ENCODE peak calls at places on chromosomes 4 and X, in eight cellular contexts. One of them, this sample, is unnamed.

GRCh38 chr4:154822775-154823174 is 41.7 kb downstream of the RBM46 start:
- DNase-seq in heart right ventricle: no peak
- DNase-seq in progenitor cell of endocrine pancreas: no peak
- DNase-seq in GM10248: no peak
- DNase-seq in cardiac muscle cell: peak; percentile 59
- DNase-seq in osteocyte: no peak
- DNase-seq in upper lobe of left lung: no peak
- DNase-seq in colonic mucosa: no peak
- DNase-seq in this sample: no peak

GRCh38 chr4:21697583-21697982 is 251.0 kb downstream of the KCNIP4 start:
- DNase-seq in progenitor cell of endocrine pancreas: peak; percentile 11
- DNase-seq in cardiac muscle cell: peak; percentile 11
- DNase-seq in osteocyte: no peak
- DNase-seq in heart right ventricle: no peak
- DNase-seq in upper lobe of left lung: no peak
- DNase-seq in GM10248: no peak
- DNase-seq in colonic mucosa: no peak
- DNase-seq in this sample: no peak

GRCh38 chr4:86557526-86557925 is 36.6 kb upstream of the PTPN13 start:
- DNase-seq in upper lobe of left lung: no peak
- DNase-seq in cardiac muscle cell: no peak
- DNase-seq in colonic mucosa: no peak
- DNase-seq in GM10248: peak; percentile 18
- DNase-seq in osteocyte: no peak
- DNase-seq in progenitor cell of endocrine pancreas: no peak
- DNase-seq in heart right ventricle: no peak
- DNase-seq in this sample: no peak

GRCh38 chrX:145881175-145881867 is 63.7 kb downstream of the SLITRK2 start:
- DNase-seq in osteocyte: no peak
- DNase-seq in cardiac muscle cell: no peak
- DNase-seq in progenitor cell of endocrine pancreas: no peak
- DNase-seq in upper lobe of left lung: no peak
- DNase-seq in heart right ventricle: no peak
- DNase-seq in colonic mucosa: no peak
- DNase-seq in GM10248: no peak
- DNase-seq in this sample: no peak

GRCh38 chr4:111923786-111924185 is 221.5 kb upstream of the FAM241A start:
- DNase-seq in progenitor cell of endocrine pancreas: no peak
- DNase-seq in osteocyte: no peak
- DNase-seq in colonic mucosa: no peak
- DNase-seq in upper lobe of left lung: no peak
- DNase-seq in heart right ventricle: no peak
- DNase-seq in GM10248: no peak
- DNase-seq in cardiac muscle cell: no peak
- DNase-seq in this sample: no peak

GRCh38 chr4:169940460-169940859 is 85.7 kb downstream of the MFAP3L start:
- DNase-seq in progenitor cell of endocrine pancreas: no peak
- DNase-seq in GM10248: no peak
- DNase-seq in osteocyte: no peak
- DNase-seq in heart right ventricle: no peak
- DNase-seq in upper lobe of left lung: peak; percentile 23
- DNase-seq in colonic mucosa: no peak
- DNase-seq in cardiac muscle cell: no peak
- DNase-seq in this sample: no peak

GRCh38 chr4:141913928-141914327 is 277.5 kb downstream of the IL15 start:
- DNase-seq in osteocyte: no peak
- DNase-seq in colonic mucosa: no peak
- DNase-seq in upper lobe of left lung: no peak
- DNase-seq in cardiac muscle cell: peak; percentile 23
- DNase-seq in progenitor cell of endocrine pancreas: no peak
- DNase-seq in heart right ventricle: no peak
- DNase-seq in GM10248: no peak
- DNase-seq in this sample: no peak

GRCh38 chr4:86220137-86220536 is 139.7 kb downstream of the MAPK10 start:
- DNase-seq in upper lobe of left lung: no peak
- DNase-seq in colonic mucosa: no peak
- DNase-seq in GM10248: no peak
- DNase-seq in cardiac muscle cell: peak; percentile 68
- DNase-seq in heart right ventricle: no peak
- DNase-seq in progenitor cell of endocrine pancreas: no peak
- DNase-seq in osteocyte: no peak
- DNase-seq in this sample: no peak

GRCh38 chr4:60683953-60684352 is 516.2 kb upstream of the ADGRL3 start:
- DNase-seq in upper lobe of left lung: no peak
- DNase-seq in colonic mucosa: no peak
- DNase-seq in heart right ventricle: no peak
- DNase-seq in progenitor cell of endocrine pancreas: no peak
- DNase-seq in cardiac muscle cell: peak; percentile 51
- DNase-seq in osteocyte: no peak
- DNase-seq in GM10248: no peak
- DNase-seq in this sample: no peak

GRCh38 chr4:135770505-135770904 is 1568.9 kb upstream of the PABPC4L start:
- DNase-seq in cardiac muscle cell: no peak
- DNase-seq in osteocyte: no peak
- DNase-seq in progenitor cell of endocrine pancreas: no peak
- DNase-seq in heart right ventricle: no peak
- DNase-seq in upper lobe of left lung: no peak
- DNase-seq in colonic mucosa: no peak
- DNase-seq in GM10248: no peak
- DNase-seq in this sample: no peak

GRCh38 chr4:26326791-26327190 is 6.0 kb downstream of the RBPJ start:
- DNase-seq in cardiac muscle cell: peak; percentile 78
- DNase-seq in colonic mucosa: no peak
- DNase-seq in osteocyte: no peak
- DNase-seq in upper lobe of left lung: no peak
- DNase-seq in heart right ventricle: no peak
- DNase-seq in progenitor cell of endocrine pancreas: no peak
- DNase-seq in GM10248: no peak
- DNase-seq in this sample: no peak

GRCh38 chr4:2755821-2756690 is at the start of gene TNIP2:
- DNase-seq in heart right ventricle: peak; percentile 89
- DNase-seq in GM10248: peak; percentile 98
- DNase-seq in colonic mucosa: peak; percentile 92
- DNase-seq in progenitor cell of endocrine pancreas: peak; percentile 62
- DNase-seq in upper lobe of left lung: peak; percentile 96
- DNase-seq in cardiac muscle cell: peak; percentile 91
- DNase-seq in osteocyte: peak; percentile 93
- DNase-seq in this sample: peak; percentile 81

GRCh38 chr4:62618042-62618441 is 1417.9 kb downstream of the ADGRL3 start:
- DNase-seq in heart right ventricle: no peak
- DNase-seq in progenitor cell of endocrine pancreas: no peak
- DNase-seq in cardiac muscle cell: no peak
- DNase-seq in upper lobe of left lung: no peak
- DNase-seq in colonic mucosa: no peak
- DNase-seq in GM10248: no peak
- DNase-seq in osteocyte: no peak
- DNase-seq in this sample: no peak

GRCh38 chrX:137194164-137194563 is 160.4 kb upstream of the GPR101 start:
- DNase-seq in heart right ventricle: peak; percentile 4
- DNase-seq in upper lobe of left lung: no peak
- DNase-seq in colonic mucosa: peak; percentile 17
- DNase-seq in GM10248: peak; percentile 6
- DNase-seq in progenitor cell of endocrine pancreas: peak; percentile 15
- DNase-seq in cardiac muscle cell: peak; percentile 6
- DNase-seq in osteocyte: no peak
- DNase-seq in this sample: no peak

GRCh38 chr4:153518001-153518400 is 51.8 kb downstream of the TMEM131L start:
- DNase-seq in GM10248: no peak
- DNase-seq in heart right ventricle: peak; percentile 47
- DNase-seq in colonic mucosa: peak; percentile 34
- DNase-seq in upper lobe of left lung: no peak
- DNase-seq in progenitor cell of endocrine pancreas: no peak
- DNase-seq in cardiac muscle cell: no peak
- DNase-seq in osteocyte: no peak
- DNase-seq in this sample: no peak

GRCh38 chr4:76305971-76306881 is at the start of gene STBD1:
- DNase-seq in GM10248: peak; percentile 23
- DNase-seq in heart right ventricle: peak; percentile 74
- DNase-seq in progenitor cell of endocrine pancreas: peak; percentile 60
- DNase-seq in osteocyte: peak; percentile 89
- DNase-seq in upper lobe of left lung: peak; percentile 94
- DNase-seq in cardiac muscle cell: peak; percentile 65
- DNase-seq in colonic mucosa: peak; percentile 92
- DNase-seq in this sample: peak; percentile 19

GRCh38 chr4:122810669-122811068 is 16.0 kb upstream of the FGF2 start:
- DNase-seq in heart right ventricle: no peak
- DNase-seq in upper lobe of left lung: no peak
- DNase-seq in GM10248: no peak
- DNase-seq in colonic mucosa: no peak
- DNase-seq in cardiac muscle cell: no peak
- DNase-seq in osteocyte: no peak
- DNase-seq in progenitor cell of endocrine pancreas: no peak
- DNase-seq in this sample: no peak

GRCh38 chr4:16289872-16290554 is 63.7 kb upstream of the TAPT1 start:
- DNase-seq in osteocyte: no peak
- DNase-seq in GM10248: peak; percentile 31
- DNase-seq in colonic mucosa: no peak
- DNase-seq in progenitor cell of endocrine pancreas: no peak
- DNase-seq in heart right ventricle: peak; percentile 14
- DNase-seq in cardiac muscle cell: peak; percentile 64
- DNase-seq in upper lobe of left lung: no peak
- DNase-seq in this sample: no peak

GRCh38 chr4:153297116-153297515 is 47.4 kb upstream of the MND1 start:
- DNase-seq in progenitor cell of endocrine pancreas: no peak
- DNase-seq in GM10248: no peak
- DNase-seq in cardiac muscle cell: no peak
- DNase-seq in colonic mucosa: no peak
- DNase-seq in upper lobe of left lung: peak; percentile 16
- DNase-seq in osteocyte: no peak
- DNase-seq in heart right ventricle: no peak
- DNase-seq in this sample: no peak

GRCh38 chr4:25775166-25775565 is 87.6 kb downstream of the SEL1L3 start:
- DNase-seq in heart right ventricle: no peak
- DNase-seq in colonic mucosa: no peak
- DNase-seq in upper lobe of left lung: no peak
- DNase-seq in progenitor cell of endocrine pancreas: no peak
- DNase-seq in osteocyte: no peak
- DNase-seq in cardiac muscle cell: no peak
- DNase-seq in GM10248: no peak
- DNase-seq in this sample: no peak

GRCh38 chr4:4446434-4446833 is 59.5 kb downstream of the NSG1 start:
- DNase-seq in GM10248: no peak
- DNase-seq in upper lobe of left lung: no peak
- DNase-seq in colonic mucosa: no peak
- DNase-seq in osteocyte: no peak
- DNase-seq in cardiac muscle cell: no peak
- DNase-seq in progenitor cell of endocrine pancreas: no peak
- DNase-seq in heart right ventricle: no peak
- DNase-seq in this sample: no peak

DNA sequence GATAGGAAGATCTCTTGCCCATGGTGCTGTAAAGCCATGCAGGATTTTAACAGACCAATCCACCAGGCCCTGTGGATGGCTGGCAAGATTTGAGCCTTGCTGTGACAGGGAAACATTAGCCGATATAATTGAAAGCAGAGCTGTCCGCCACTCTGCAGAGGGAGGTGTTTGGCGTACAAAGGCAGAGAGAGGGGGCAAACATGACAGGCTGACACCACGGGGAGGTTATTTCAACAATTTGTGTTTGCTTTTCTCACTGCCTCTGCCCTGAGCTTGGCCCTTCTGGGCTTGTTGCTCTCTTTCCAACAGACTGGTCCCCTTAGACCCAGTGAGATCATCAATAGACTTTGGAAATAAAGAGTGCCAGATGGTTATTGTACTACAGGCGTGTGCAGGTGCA is 59.4 kb downstream of the CLNK start:
- DNase-seq in heart right ventricle: no peak
- DNase-seq in cardiac muscle cell: no peak
- DNase-seq in osteocyte: no peak
- DNase-seq in progenitor cell of endocrine pancreas: no peak
- DNase-seq in colonic mucosa: no peak
- DNase-seq in GM10248: no peak
- DNase-seq in upper lobe of left lung: no peak
- DNase-seq in this sample: no peak
- TF ChIP-seq CTCF in heart right ventricle: no peak
- TF ChIP-seq CTCF in cardiac muscle cell: no peak
- TF ChIP-seq CTCF in osteocyte: no peak
- TF ChIP-seq CTCF in progenitor cell of endocrine pancreas: no peak
- TF ChIP-seq CTCF in colonic mucosa: no peak
- TF ChIP-seq CTCF in GM10248: no peak
- TF ChIP-seq CTCF in upper lobe of left lung: no peak
- TF ChIP-seq CTCF in this sample: no peak

DNA sequence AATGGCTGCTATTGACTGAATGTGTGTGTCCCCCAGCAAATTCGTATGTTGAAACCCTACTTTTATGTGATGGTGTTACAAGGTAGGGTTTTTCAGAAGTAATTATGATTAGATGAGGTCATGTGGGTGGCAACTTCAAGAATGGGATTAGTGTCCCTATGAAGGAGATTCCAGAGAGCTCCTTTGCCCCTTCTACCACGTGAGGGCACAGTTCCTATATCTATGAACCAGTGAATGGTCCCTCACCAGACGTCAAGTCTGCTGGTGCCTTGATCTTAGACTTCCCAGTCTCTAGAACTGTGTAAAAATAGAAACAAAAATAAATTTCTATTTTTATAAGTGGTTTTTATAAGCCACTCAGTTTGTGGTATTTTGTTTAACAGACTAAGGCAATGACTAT is 1137.6 kb upstream of the IGFBP7 start:
- DNase-seq in osteocyte: no peak
- DNase-seq in cardiac muscle cell: no peak
- DNase-seq in progenitor cell of endocrine pancreas: no peak
- DNase-seq in colonic mucosa: no peak
- DNase-seq in heart right ventricle: no peak
- DNase-seq in upper lobe of left lung: no peak
- DNase-seq in GM10248: no peak
- DNase-seq in this sample: no peak
- TF ChIP-seq CTCF in osteocyte: no peak
- TF ChIP-seq CTCF in cardiac muscle cell: no peak
- TF ChIP-seq CTCF in progenitor cell of endocrine pancreas: peak; percentile 45
- TF ChIP-seq CTCF in colonic mucosa: no peak
- TF ChIP-seq CTCF in heart right ventricle: no peak
- TF ChIP-seq CTCF in upper lobe of left lung: no peak
- TF ChIP-seq CTCF in GM10248: no peak
- TF ChIP-seq CTCF in this sample: no peak

DNA sequence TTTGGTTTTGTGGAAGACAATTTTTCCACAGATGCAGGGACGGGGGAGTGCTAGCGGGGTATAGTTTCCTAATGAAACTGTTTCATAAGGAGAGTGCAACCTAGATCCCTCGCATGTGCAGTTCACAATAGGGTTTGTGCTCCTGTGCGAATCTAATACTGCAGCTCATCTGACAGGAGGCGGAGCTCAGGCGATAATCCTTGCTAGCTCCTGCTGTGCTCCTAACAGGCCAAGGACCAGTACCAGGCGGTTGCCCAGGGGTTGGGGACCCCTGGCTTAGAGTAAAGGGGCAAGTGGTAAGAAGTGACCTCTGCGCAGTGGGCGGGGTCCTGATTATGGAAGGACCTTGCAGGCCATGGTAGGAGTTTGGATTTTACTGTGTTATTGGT is 3.8 kb downstream of the SCML1 start:
- DNase-seq in osteocyte: no peak
- DNase-seq in colonic mucosa: peak; percentile 33
- DNase-seq in cardiac muscle cell: no peak
- DNase-seq in upper lobe of left lung: no peak
- DNase-seq in GM10248: no peak
- DNase-seq in heart right ventricle: no peak
- DNase-seq in progenitor cell of endocrine pancreas: no peak
- DNase-seq in this sample: no peak
- TF ChIP-seq CTCF in osteocyte: no peak
- TF ChIP-seq CTCF in colonic mucosa: no peak
- TF ChIP-seq CTCF in cardiac muscle cell: no peak
- TF ChIP-seq CTCF in upper lobe of left lung: no peak
- TF ChIP-seq CTCF in GM10248: no peak
- TF ChIP-seq CTCF in heart right ventricle: no peak
- TF ChIP-seq CTCF in progenitor cell of endocrine pancreas: no peak
- TF ChIP-seq CTCF in this sample: no peak

GRCh38 chrX:2425281-2426071 is 75.3 kb downstream of the DHRSX start:
- DNase-seq in osteocyte: peak; percentile 60
- DNase-seq in heart right ventricle: no peak
- DNase-seq in progenitor cell of endocrine pancreas: no peak
- DNase-seq in GM10248: no peak
- DNase-seq in upper lobe of left lung: no peak
- DNase-seq in colonic mucosa: no peak
- DNase-seq in cardiac muscle cell: no peak
- DNase-seq in this sample: no peak
- TF ChIP-seq CTCF in osteocyte: no peak
- TF ChIP-seq CTCF in heart right ventricle: no peak
- TF ChIP-seq CTCF in progenitor cell of endocrine pancreas: no peak
- TF ChIP-seq CTCF in GM10248: no peak
- TF ChIP-seq CTCF in upper lobe of left lung: no peak
- TF ChIP-seq CTCF in colonic mucosa: no peak
- TF ChIP-seq CTCF in cardiac muscle cell: no peak
- TF ChIP-seq CTCF in this sample: no peak